ENCODE peak calls at places on chromosomes 7 and 10, in four cellular contexts. P is A549, L is HepG2, B is K562. K is an unnamed sample.

GRCh38 chr10:28765641-28766040 is 88.3 kb downstream of the BAMBI start:
- DNase-seq in B (no peak), P (no peak), L (no peak), K (no peak)

GRCh38 chr7:116522247-116522646 is 2.6 kb upstream of the CAV1 start:
- DNase-seq in L (peak), P (peak), B (no peak), K (no peak)

GRCh38 chr7:101707587-101707986 is 78.5 kb upstream of the MYL10 start:
- DNase-seq in P (no peak), B (no peak), L (no peak), K (no peak)

GRCh38 chr10:71306951-71307350 is 12.1 kb upstream of the SLC29A3 start:
- DNase-seq in P (no peak), L (no peak), B (no peak), K (no peak)

GRCh38 chr10:131980757-131981428 is 830 bp downstream of the BNIP3 start:
- DNase-seq in B (peak), P (no peak), L (peak), K (peak)

GRCh38 chr7:30226593-30227268 is 57.7 kb upstream of the ZNRF2 start:
- DNase-seq in L (peak), B (peak), P (peak), K (peak)

GRCh38 chr10:129760003-129760315 is 204.1 kb downstream of the EBF3 start:
- DNase-seq in L (no peak), B (no peak), P (no peak), K (no peak)

GRCh38 chr10:70903262-70903921 is 15.0 kb upstream of the PCBD1 start:
- DNase-seq in P (peak), L (peak), B (peak), K (peak)

GRCh38 chr10:122018951-122019413 is 30.0 kb downstream of the TACC2 start:
- DNase-seq in L (no peak), P (peak), B (no peak), K (no peak)

GRCh38 chr10:102072867-102073527 is 7.8 kb downstream of the HPS6 start:
- DNase-seq in L (peak), B (peak), P (peak), K (peak)

GRCh38 chr10:35420044-35420443 is 83.7 kb downstream of the CCNY start:
- DNase-seq in P (no peak), L (no peak), B (no peak), K (no peak)

GRCh38 chr7:115260381-115260780 is 338.5 kb downstream of the MDFIC start:
- DNase-seq in B (no peak), P (no peak), L (no peak), K (no peak)

GRCh38 chr7:130917669-130918128 is 183.7 kb upstream of the KLF14 start:
- DNase-seq in P (peak), L (no peak), B (no peak), K (no peak)

GRCh38 chr7:151304856-151305255 is 36.8 kb upstream of the NUB1 start:
- DNase-seq in B (peak), L (no peak), P (no peak), K (no peak)

GRCh38 chr7:142571581-142571980 is 177.7 kb upstream of the PRSS1 start:
- DNase-seq in B (no peak), P (no peak), L (no peak), K (no peak)

GRCh38 chr10:115171392-115171960 is 78.3 kb downstream of the ATRNL1 start:
- DNase-seq in B (peak), P (no peak), L (no peak), K (no peak)

GRCh38 chr7:51142741-51143390 is 173.7 kb downstream of the COBL start:
- DNase-seq in P (no peak), L (no peak), B (no peak), K (no peak)

GRCh38 chr7:51148216-51148615 is 168.4 kb downstream of the COBL start:
- DNase-seq in L (no peak), B (no peak), P (no peak), K (no peak)

GRCh38 chr7:51144178-51144577 is 172.4 kb downstream of the COBL start:
- DNase-seq in L (no peak), B (no peak), P (no peak), K (no peak)

GRCh38 chr7:51150193-51150592 is 166.4 kb downstream of the COBL start:
- DNase-seq in B (no peak), P (no peak), L (no peak), K (no peak)

GRCh38 chr7:51146816-51147586 is 169.6 kb downstream of the COBL start:
- DNase-seq in L (no peak), P (no peak), B (no peak), K (no peak)
- TF ChIP-seq HMGXB4 in L (no peak), P (no peak), B (no peak), K (no peak)

DNA sequence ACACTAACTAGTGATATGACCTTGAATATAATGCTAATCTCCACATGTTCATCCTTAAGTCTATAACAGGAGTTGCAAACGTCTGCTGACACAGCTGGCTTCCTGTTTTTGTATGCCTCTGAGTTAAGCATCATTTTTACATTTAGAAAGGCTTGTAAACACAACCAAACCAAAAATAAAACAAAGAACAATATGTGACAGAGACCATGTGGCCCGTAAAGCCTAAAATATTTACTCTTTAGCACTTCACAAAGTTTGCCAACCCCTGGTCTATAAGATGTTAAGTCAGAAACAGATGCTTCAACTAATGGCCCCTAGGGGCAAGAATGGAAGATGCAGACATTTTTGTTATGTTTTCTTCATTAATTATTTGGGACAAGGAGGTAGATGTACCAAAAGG is 109.3 kb downstream of the CPEB3 start:
- DNase-seq in B (no peak), L (peak), P (no peak), K (no peak)
- TF ChIP-seq HMGXB4 in B (no peak), L (no peak), P (no peak), K (no peak)

DNA sequence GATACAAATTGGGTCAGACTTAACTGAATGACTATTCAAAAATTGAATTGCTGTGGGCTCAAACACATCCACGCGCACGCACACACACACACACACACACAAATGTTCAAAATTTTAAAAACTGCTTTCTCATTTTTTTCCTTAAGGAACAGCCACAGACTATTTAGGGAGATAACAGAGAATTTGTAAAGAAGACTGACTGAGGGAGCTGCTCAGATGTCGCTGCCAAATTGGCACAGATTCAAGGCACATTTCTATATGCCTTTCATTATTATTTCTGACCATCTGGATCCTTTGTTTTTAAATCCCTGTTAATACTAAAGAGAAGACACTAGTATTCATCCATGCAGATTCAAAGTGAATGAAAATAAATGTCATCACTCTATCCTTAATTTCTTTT is 154.8 kb downstream of the DGKB start:
- DNase-seq in P (no peak), B (no peak), L (no peak), K (no peak)
- TF ChIP-seq HMGXB4 in P (no peak), B (no peak), L (no peak), K (no peak)

GRCh38 chr7:92766461-92767003 is 69.8 kb downstream of the CDK6 start:
- DNase-seq in B (no peak), L (peak), P (peak), K (no peak)
- TF ChIP-seq HMGXB4 in B (no peak), L (no peak), P (no peak), K (no peak)

GRCh38 chr7:50718876-50719275 is 63.8 kb downstream of the GRB10 start:
- DNase-seq in L (peak), B (no peak), P (no peak), K (no peak)

GRCh38 chr7:50720295-50720694 is 62.4 kb downstream of the GRB10 start:
- DNase-seq in L (no peak), P (no peak), B (no peak), K (no peak)

GRCh38 chr7:50714851-50715250 is 67.8 kb downstream of the GRB10 start:
- DNase-seq in P (peak), B (no peak), L (no peak), K (no peak)

GRCh38 chr7:50718311-50718710 is 64.4 kb downstream of the GRB10 start:
- DNase-seq in B (no peak), L (peak), P (no peak), K (no peak)

GRCh38 chr7:50717186-50717585 is 65.5 kb downstream of the GRB10 start:
- DNase-seq in L (no peak), P (no peak), B (no peak), K (no peak)
- TF ChIP-seq HMGXB4 in L (no peak), P (no peak), B (no peak), K (no peak)

GRCh38 chr7:8908889-8909288 is 475.5 kb downstream of the NXPH1 start:
- DNase-seq in B (no peak), P (no peak), L (no peak), K (no peak)
- TF ChIP-seq HMGXB4 in B (no peak), P (no peak), L (no peak), K (no peak)

K was measured in WTC11.